ENCODE peak calls at places on chromosomes 1 and 21, in nine cellular contexts. Z, O, L, A, F, V, M, G and S are unnamed samples.

GRCh38 chr1:44842763-44843655 is at the start of gene PTCH2:
- DNase-seq in Z (no peak), O (peak; percentile 94), L (peak; percentile 70), A (peak; percentile 90), F (peak; percentile 79), V (peak; percentile 66), M (no peak), G (peak; percentile 25), S (peak; percentile 68)

GRCh38 chr1:150579955-150580642 is 689 bp upstream of the MCL1 start:
- DNase-seq in Z (no peak), O (no peak), L (no peak), A (no peak), F (no peak), V (no peak), M (no peak), G (no peak), S (no peak)

GRCh38 chr1:210252621-210253041 is 20.0 kb downstream of the SERTAD4 start:
- DNase-seq in Z (no peak), O (peak; percentile 66), L (no peak), A (no peak), F (no peak), V (no peak), M (no peak), G (no peak), S (no peak)

GRCh38 chr1:12631571-12631970 is 12.3 kb upstream of the AADACL4 start:
- DNase-seq in Z (no peak), O (no peak), L (no peak), A (no peak), F (no peak), V (no peak), M (no peak), G (no peak), S (no peak)

GRCh38 chr21:42672699-42673458 is 19.5 kb downstream of the PDE9A start:
- DNase-seq in Z (no peak), O (peak; percentile 64), L (no peak), A (no peak), F (peak; percentile 70), V (peak; percentile 19), M (no peak), G (no peak), S (no peak)

GRCh38 chr1:33349081-33349759 is 28.3 kb upstream of the A3GALT2 start:
- DNase-seq in Z (peak; percentile 36), O (no peak), L (no peak), A (no peak), F (peak; percentile 70), V (peak; percentile 47), M (peak; percentile 46), G (peak; percentile 58), S (peak; percentile 40)

GRCh38 chr1:111463029-111463683 is 10.6 kb upstream of the C1orf162 start:
- DNase-seq in Z (no peak), O (no peak), L (no peak), A (no peak), F (no peak), V (peak; percentile 89), M (no peak), G (no peak), S (no peak)

GRCh38 chr1:25710583-25711347 is 89.2 kb upstream of the SELENON start:
- DNase-seq in Z (no peak), O (no peak), L (no peak), A (no peak), F (no peak), V (no peak), M (no peak), G (no peak), S (no peak)

GRCh38 chr1:197884173-197884572 is 18.3 kb upstream of the C1orf53 start:
- DNase-seq in Z (no peak), O (no peak), L (no peak), A (no peak), F (no peak), V (peak; percentile 44), M (no peak), G (no peak), S (no peak)

GRCh38 chr1:222369148-222369547 is 178.8 kb downstream of the HHIPL2 start:
- DNase-seq in Z (no peak), O (no peak), L (no peak), A (no peak), F (no peak), V (no peak), M (no peak), G (no peak), S (no peak)

GRCh38 chr1:23273450-23274133 is 56.3 kb upstream of the HTR1D start:
- DNase-seq in Z (no peak), O (no peak), L (no peak), A (no peak), F (no peak), V (peak; percentile 84), M (no peak), G (peak; percentile 88), S (peak; percentile 88)

GRCh38 chr1:12544992-12545391 is 73.0 kb downstream of the DHRS3 start:
- DNase-seq in Z (no peak), O (no peak), L (no peak), A (no peak), F (no peak), V (no peak), M (no peak), G (no peak), S (peak; percentile 85)

GRCh38 chr1:184143449-184143848 is 91.9 kb downstream of the TSEN15 start:
- DNase-seq in Z (no peak), O (no peak), L (no peak), A (no peak), F (no peak), V (peak; percentile 44), M (no peak), G (no peak), S (no peak)

GRCh38 chr1:154749078-154749760 is 120.9 kb downstream of the KCNN3 start:
- DNase-seq in Z (no peak), O (no peak), L (no peak), A (no peak), F (peak; percentile 68), V (no peak), M (peak; percentile 41), G (peak; percentile 67), S (peak; percentile 18)

GRCh38 chr1:156619582-156619955 is 354 bp downstream of the HAPLN2 start:
- DNase-seq in Z (no peak), O (no peak), L (no peak), A (no peak), F (no peak), V (no peak), M (no peak), G (no peak), S (no peak)